ENCODE peak calls at places on chromosomes 1 and 21, in seven cellular contexts. L is K562; V is choroid plexus epithelial cell; F is fibroblast of mammary gland; U is fibroblast of lung; B is CD8-positive, alpha-beta T cell; I is foreskin fibroblast. R is an unnamed sample.

GRCh38 chr21:19899645-19900044 is 1098.6 kb upstream of the NCAM2 start:
- DNase-seq in B (no peak), V (no peak), L (peak; percentile 9), F (no peak), I (no peak), U (no peak), R (no peak)

GRCh38 chr1:61056674-61057439 is 25.5 kb upstream of the NFIA start:
- DNase-seq in L (peak; percentile 30), B (no peak), I (peak; percentile 56), V (peak; percentile 61), F (peak; percentile 59), U (peak; percentile 63), R (no peak)

GRCh38 chr21:27423073-27423472 is 456.2 kb upstream of the ADAMTS5 start:
- DNase-seq in I (peak; percentile 97), U (peak; percentile 98), B (no peak), V (peak; percentile 95), L (no peak), F (peak; percentile 97), R (no peak)

GRCh38 chr1:42195841-42196240 is 31.3 kb upstream of the GUCA2A start:
- DNase-seq in F (no peak), L (no peak), V (no peak), B (no peak), U (no peak), I (no peak), R (no peak)

GRCh38 chr1:10511494-10511885 is 36.7 kb downstream of the PEX14 start:
- DNase-seq in F (no peak), V (no peak), L (no peak), U (no peak), B (no peak), I (no peak), R (no peak)

GRCh38 chr1:168079761-168080160 is 57.0 kb downstream of the GPR161 start:
- DNase-seq in B (no peak), I (no peak), F (peak; percentile 66), U (no peak), L (no peak), V (peak; percentile 55), R (no peak)

GRCh38 chr1:158203693-158204457 is 23.2 kb downstream of the CD1D start:
- DNase-seq in L (peak; percentile 37), F (peak; percentile 73), B (no peak), V (peak; percentile 84), U (peak; percentile 78), I (peak; percentile 41), R (no peak)

GRCh38 chr1:101112051-101112770 is 86.6 kb upstream of the DPH5 start:
- DNase-seq in L (peak; percentile 22), F (no peak), B (peak; percentile 60), I (no peak), U (no peak), V (no peak), R (no peak)

GRCh38 chr1:119781434-119782210 is 12.9 kb upstream of the HMGCS2 start:
- DNase-seq in I (no peak), V (no peak), B (no peak), F (no peak), U (no peak), L (no peak), R (no peak)

GRCh38 chr1:6037338-6037762 is 8.3 kb upstream of the KCNAB2 start:
- DNase-seq in F (peak; percentile 80), V (peak; percentile 76), U (no peak), I (peak; percentile 39), B (no peak), L (no peak), R (no peak)

GRCh38 chr1:228083871-228084278 is 1.4 kb downstream of the ARF1 start:
- DNase-seq in B (no peak), I (no peak), V (peak; percentile 46), F (no peak), U (peak; percentile 25), L (no peak), R (no peak)

GRCh38 chr1:88982055-88982454 is 10.4 kb downstream of the KYAT3 start:
- DNase-seq in F (peak; percentile 55), B (no peak), U (peak; percentile 12), L (no peak), V (peak; percentile 46), I (no peak), R (no peak)

GRCh38 chr1:25771246-25772114 is 28.5 kb upstream of the SELENON start:
- DNase-seq in U (no peak), I (no peak), B (peak; percentile 29), L (no peak), F (no peak), V (no peak), R (no peak)

GRCh38 chr1:9207715-9208114 is 26.9 kb upstream of the H6PD start:
- DNase-seq in V (peak; percentile 59), F (no peak), I (no peak), B (no peak), L (no peak), U (no peak), R (no peak)

GRCh38 chr1:11934295-11935039 is at the start of gene PLOD1:
- DNase-seq in I (peak; percentile 89), U (peak; percentile 91), V (peak; percentile 86), L (peak; percentile 95), B (peak; percentile 85), F (peak; percentile 73), R (peak; percentile 60)

GRCh38 chr1:2151252-2151651 is 43.3 kb downstream of the FAAP20 start:
- DNase-seq in U (peak; percentile 22), L (no peak), B (no peak), V (peak; percentile 60), F (no peak), I (no peak), R (no peak)

GRCh38 chr1:206468571-206468970 is 1.7 kb upstream of the IKBKE start:
- DNase-seq in F (no peak), I (no peak), V (no peak), B (no peak), L (no peak), U (no peak), R (no peak)

GRCh38 chr1:238898856-238899255 is 487.5 kb upstream of the CHRM3 start:
- DNase-seq in F (no peak), B (no peak), U (no peak), V (no peak), L (no peak), I (no peak), R (no peak)

GRCh38 chr1:103529746-103530145 is 4.2 kb downstream of the RNPC3 start:
- DNase-seq in L (peak; percentile 12), I (no peak), B (no peak), V (peak; percentile 69), U (no peak), F (peak; percentile 81), R (no peak)

GRCh38 chr1:103525114-103525606 is 339 bp upstream of the RNPC3 start:
- DNase-seq in L (peak; percentile 70), U (peak; percentile 54), V (peak; percentile 69), B (no peak), I (peak; percentile 51), F (peak; percentile 59), R (no peak)

GRCh38 chr1:103523346-103523745 is 2.2 kb upstream of the RNPC3 start:
- DNase-seq in F (no peak), B (no peak), V (no peak), U (no peak), I (no peak), L (no peak), R (no peak)

GRCh38 chr1:103527331-103527730 is 1.8 kb downstream of the RNPC3 start:
- DNase-seq in F (peak; percentile 2), B (no peak), L (no peak), V (no peak), U (no peak), I (no peak), R (no peak)

DNA sequence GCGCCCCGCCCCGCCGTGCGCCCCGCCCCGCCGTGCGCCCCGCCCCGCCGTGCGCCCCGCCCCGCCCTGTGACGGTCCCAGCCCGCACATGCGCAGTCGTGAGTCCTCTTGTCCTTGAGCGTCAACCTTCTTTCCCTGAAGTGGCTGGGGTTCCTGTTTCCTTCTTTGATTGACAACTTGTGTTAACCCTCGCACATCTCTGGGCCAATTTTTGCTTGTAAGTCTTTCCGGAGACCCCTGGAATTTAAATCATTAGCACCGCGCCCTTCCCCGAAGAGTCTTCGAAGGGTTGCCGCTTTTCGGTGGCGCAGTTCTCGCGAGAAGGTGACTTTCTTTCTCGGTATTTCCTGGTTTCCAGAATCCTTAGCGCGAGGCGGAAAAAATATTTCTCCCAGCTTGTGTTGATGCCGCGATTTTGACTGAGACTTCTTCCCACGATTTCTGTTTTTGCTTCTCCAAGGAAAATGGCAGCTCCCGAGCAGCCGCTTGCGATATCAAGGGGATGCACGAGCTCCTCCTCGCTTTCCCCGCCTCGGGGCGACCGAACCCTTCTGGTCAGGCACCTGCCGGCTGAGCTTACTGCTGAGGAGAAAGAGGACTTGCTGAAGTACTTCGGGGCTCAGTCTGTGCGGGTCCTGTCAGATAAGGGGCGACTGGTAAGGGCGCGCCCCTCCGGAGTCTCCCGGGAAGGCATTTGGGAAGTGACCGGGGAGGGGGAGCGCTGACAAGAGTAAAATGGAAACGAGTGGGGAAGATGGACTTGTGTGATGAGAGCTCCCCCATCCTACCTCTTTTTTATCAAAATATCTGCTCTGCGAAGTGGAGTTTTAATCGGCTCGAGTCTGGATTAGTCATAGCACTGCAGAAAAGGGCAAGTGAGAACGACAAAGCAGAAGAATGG is at the start of gene RNPC3:
- DNase-seq in L (peak; percentile 87), V (peak; percentile 93), I (peak; percentile 82), U (peak; percentile 95), F (peak; percentile 91), B (peak; percentile 87), R (peak; percentile 18)
- TF ChIP-seq CTCF in L (peak; percentile 12), V (peak; percentile 17), I (no peak), U (peak; percentile 6), F (no peak), B (no peak), R (no peak)

DNA sequence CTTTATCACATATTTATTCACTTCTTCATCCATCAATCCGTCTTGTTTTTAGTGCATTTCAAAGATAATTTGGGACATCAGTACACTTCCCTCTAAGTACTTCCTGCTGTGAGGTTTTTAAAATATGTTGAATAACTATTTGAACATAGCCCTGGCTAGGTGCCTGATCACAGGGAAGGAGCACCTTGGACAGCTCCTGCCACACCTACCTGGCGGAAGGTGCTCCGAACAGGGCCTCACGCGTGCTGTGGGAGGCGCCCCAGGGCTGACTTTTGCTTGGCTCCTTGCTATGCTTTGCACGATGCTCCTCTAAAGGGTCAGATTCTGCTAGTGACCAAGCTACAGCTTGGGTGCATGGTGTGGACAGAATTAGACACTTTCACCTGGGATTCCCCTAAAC is 4.9 kb upstream of the ATXN7L2 start:
- DNase-seq in B (no peak), L (peak; percentile 55), I (no peak), F (no peak), V (peak; percentile 15), U (no peak), R (no peak)
- TF ChIP-seq CTCF in B (no peak), L (peak; percentile 24), I (no peak), F (no peak), V (no peak), U (no peak), R (no peak)

GRCh38 chr1:94925561-94926364 is 1.1 kb downstream of the CNN3 start:
- DNase-seq in B (peak; percentile 6), I (peak; percentile 78), L (no peak), V (peak; percentile 82), F (peak; percentile 71), U (peak; percentile 85), R (no peak)
- TF ChIP-seq CTCF in B (no peak), I (no peak), L (no peak), V (no peak), F (no peak), U (no peak), R (no peak)

DNA sequence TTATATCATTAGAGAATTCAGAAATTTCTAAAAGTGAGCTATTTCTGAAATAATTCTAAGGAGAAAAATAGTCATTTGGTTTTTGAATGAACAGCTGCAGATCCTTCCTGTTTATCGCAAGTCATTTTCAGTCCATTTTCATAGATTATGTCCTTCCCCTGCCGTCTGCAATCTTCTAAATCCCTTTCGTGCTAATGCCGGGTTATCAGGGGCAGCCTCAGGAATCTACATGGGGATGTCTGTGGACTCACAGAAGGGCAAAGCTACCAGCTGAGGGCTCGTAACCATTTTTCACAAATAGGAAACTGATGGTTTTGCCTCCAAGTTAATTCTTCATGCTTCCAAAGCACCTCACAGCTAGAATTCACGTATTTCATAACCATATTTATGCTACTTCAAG is 23.0 kb downstream of the RCAN3 start:
- DNase-seq in I (no peak), F (no peak), V (no peak), B (no peak), U (no peak), L (no peak), R (no peak)
- TF ChIP-seq CTCF in I (no peak), F (no peak), V (no peak), B (no peak), U (no peak), L (no peak), R (no peak)